ENCODE peak calls at places on chromosomes 7 and 10, in nine cellular contexts. W, T, C, B, F, A, S, G and V are unnamed samples.
A peak's percentile ranks its signal among the peaks of the same experiment; 100 is the strongest.

GRCh38 chr10:77062381-77062780 is 575.2 kb downstream of the KCNMA1 start:
- DNase-seq in W (no peak), T (no peak), C (no peak), B (no peak), F (no peak), A (no peak), S (no peak), G (no peak), V (no peak)

GRCh38 chr10:75035975-75036708 is 75.3 kb upstream of the SAMD8 start:
- DNase-seq in W (no peak), T (no peak), C (no peak), B (no peak), F (no peak), A (no peak), S (no peak), G (no peak), V (no peak)

GRCh38 chr7:110442386-110442837 is 648.5 kb upstream of the LRRN3 start:
- DNase-seq in W (no peak), T (peak; percentile 29), C (no peak), B (peak; percentile 86), F (no peak), A (no peak), S (no peak), G (peak; percentile 52), V (no peak)

GRCh38 chr10:119416855-119417254 is 125.7 kb downstream of the RGS10 start:
- DNase-seq in W (peak; percentile 46), T (peak; percentile 75), C (peak; percentile 62), B (peak; percentile 66), F (peak; percentile 70), A (peak; percentile 77), S (peak; percentile 60), G (peak; percentile 67), V (peak; percentile 46)

GRCh38 chr7:95330194-95331003 is 6.1 kb upstream of the PON1 start:
- DNase-seq in W (no peak), T (no peak), C (peak; percentile 31), B (no peak), F (no peak), A (no peak), S (no peak), G (no peak), V (no peak)

GRCh38 chr10:132907901-132908620 is 34.3 kb downstream of the CFAP46 start:
- DNase-seq in W (no peak), T (no peak), C (no peak), B (no peak), F (peak; percentile 19), A (peak; percentile 60), S (no peak), G (peak; percentile 45), V (no peak)

GRCh38 chr10:3194871-3195270 is 22.3 kb upstream of the PITRM1 start:
- DNase-seq in W (no peak), T (no peak), C (no peak), B (no peak), F (no peak), A (no peak), S (no peak), G (no peak), V (no peak)

GRCh38 chr7:50952544-50952943 is 169.8 kb upstream of the GRB10 start:
- DNase-seq in W (peak; percentile 84), T (no peak), C (no peak), B (no peak), F (no peak), A (no peak), S (no peak), G (no peak), V (no peak)

GRCh38 chr10:58189269-58189668 is 78.4 kb downstream of the IPMK start:
- DNase-seq in W (no peak), T (no peak), C (no peak), B (no peak), F (no peak), A (no peak), S (no peak), G (no peak), V (peak; percentile 49)

GRCh38 chr7:142854505-142855400 is at the start of gene EPHB6:
- DNase-seq in W (peak; percentile 88), T (peak; percentile 89), C (peak; percentile 55), B (peak; percentile 31), F (peak; percentile 89), A (peak; percentile 89), S (peak; percentile 86), G (peak; percentile 69), V (peak; percentile 68)

GRCh38 chr7:474605-475424 is 44.8 kb downstream of the PDGFA start:
- DNase-seq in W (no peak), T (peak; percentile 14), C (no peak), B (peak; percentile 1), F (peak; percentile 31), A (peak; percentile 31), S (no peak), G (no peak), V (no peak)

GRCh38 chr7:477626-478220 is 41.9 kb downstream of the PDGFA start:
- DNase-seq in W (no peak), T (peak; percentile 16), C (no peak), B (no peak), F (no peak), A (peak; percentile 57), S (no peak), G (no peak), V (no peak)

GRCh38 chr7:475425-475728 is 44.3 kb downstream of the PDGFA start:
- DNase-seq in W (no peak), T (no peak), C (no peak), B (no peak), F (no peak), A (peak; percentile 51), S (no peak), G (no peak), V (no peak)

GRCh38 chr7:475951-476441 is 43.6 kb downstream of the PDGFA start:
- DNase-seq in W (no peak), T (peak; percentile 16), C (no peak), B (peak; percentile 1), F (peak; percentile 6), A (peak; percentile 46), S (no peak), G (no peak), V (no peak)

DNA sequence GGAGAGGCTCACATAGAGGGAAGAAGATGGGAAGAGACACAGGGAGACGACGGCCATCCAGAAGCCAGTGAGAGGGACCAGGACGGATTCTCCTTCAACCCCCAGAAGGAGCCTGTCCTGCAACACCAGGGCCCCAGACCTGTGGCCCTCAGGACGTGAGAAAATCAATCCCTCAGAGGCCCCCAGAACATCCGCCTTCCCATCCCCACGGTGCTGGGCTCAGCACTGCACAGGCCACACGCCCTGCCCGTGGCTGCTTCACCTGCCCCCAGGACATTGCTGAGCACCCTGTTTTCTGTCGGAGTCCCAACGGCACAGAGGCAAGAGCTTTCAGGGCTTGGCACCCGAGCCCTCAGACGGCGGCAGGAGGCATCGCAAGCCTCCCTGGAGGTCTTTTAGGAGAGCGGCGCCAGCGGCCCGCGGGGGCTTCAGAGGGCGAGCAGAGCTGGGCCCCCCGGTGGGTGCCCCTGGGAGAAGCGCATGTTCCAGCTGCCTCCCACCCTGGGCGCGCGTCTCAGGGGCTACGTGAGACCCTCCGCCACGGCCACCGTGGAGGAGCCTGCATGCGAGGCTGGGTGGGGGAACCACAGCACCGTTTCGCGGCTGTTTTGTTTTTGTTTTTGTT is 42.8 kb downstream of the PDGFA start:
- DNase-seq in W (no peak), T (peak; percentile 11), C (no peak), B (peak; percentile 2), F (peak; percentile 14), A (peak; percentile 57), S (no peak), G (no peak), V (no peak)
- H3K4me3 ChIP-seq in W (no peak overlapping the region), T (no peak overlapping the region), C (no peak overlapping the region), B (no peak overlapping the region), F (no peak overlapping the region), A (no peak overlapping the region), S (no peak overlapping the region), G (no peak overlapping the region), V (no peak overlapping the region)

GRCh38 chr7:64619705-64620104 is 46.2 kb upstream of the ZNF107 start:
- DNase-seq in W (no peak), T (no peak), C (no peak), B (no peak), F (no peak), A (no peak), S (no peak), G (no peak), V (no peak)

GRCh38 chr7:64618785-64619456 is 47.0 kb upstream of the ZNF107 start:
- DNase-seq in W (no peak), T (no peak), C (peak; percentile 37), B (peak; percentile 18), F (no peak), A (no peak), S (no peak), G (no peak), V (no peak)

GRCh38 chr7:64625114-64626082 is 40.5 kb upstream of the ZNF107 start:
- DNase-seq in W (no peak), T (no peak), C (peak; percentile 17), B (no peak), F (no peak), A (no peak), S (no peak), G (no peak), V (no peak)

GRCh38 chr7:64626083-64626469 is 39.9 kb upstream of the ZNF107 start:
- DNase-seq in W (no peak), T (no peak), C (no peak), B (no peak), F (no peak), A (no peak), S (no peak), G (no peak), V (no peak)

DNA sequence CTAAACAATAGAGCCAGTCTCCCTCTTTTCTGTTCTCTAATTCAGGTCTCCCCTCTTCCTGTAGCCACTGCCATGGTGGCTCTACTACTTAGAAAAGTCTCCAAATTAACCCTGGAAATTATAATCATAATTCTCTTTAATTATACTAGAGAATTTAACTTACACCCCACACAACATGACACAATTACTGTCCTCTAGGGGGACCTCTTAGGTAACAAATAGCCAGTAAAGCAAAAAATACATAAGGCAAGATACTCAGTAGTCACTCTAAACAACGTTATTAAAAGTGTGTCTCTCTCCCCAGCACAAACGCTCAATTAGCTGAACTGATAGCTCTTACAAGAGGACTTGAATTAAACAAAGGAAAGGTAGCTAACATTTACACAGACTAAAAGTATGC is 44.3 kb upstream of the ZNF107 start:
- DNase-seq in W (no peak), T (no peak), C (no peak), B (no peak), F (no peak), A (no peak), S (no peak), G (no peak), V (no peak)
- H3K9me3 ChIP-seq in W (no peaks in the 10 kb centered on the region), T (peaks cover 28% of the 10 kb centered on the region), C (no peaks in the 10 kb centered on the region), B (peaks cover 8% of the 10 kb centered on the region), F (peaks cover 2% of the 10 kb centered on the region), A (no peaks in the 10 kb centered on the region), S (peaks cover 14% of the 10 kb centered on the region), G (peaks cover 27% of the 10 kb centered on the region), V (no peaks in the 10 kb centered on the region)

GRCh38 chr7:135620980-135621850 is 41.1 kb upstream of the STMP1 start:
- DNase-seq in W (peak; percentile 21), T (no peak), C (peak; percentile 41), B (peak; percentile 42), F (no peak), A (no peak), S (peak; percentile 61), G (no peak), V (peak; percentile 6)
- H3K36me3 ChIP-seq in W (no peaks in the 10 kb centered on the region), T (no peaks in the 10 kb centered on the region), C (peaks cover 65% of the 10 kb centered on the region), B (peaks cover 88% of the 10 kb centered on the region), F (peaks cover 43% of the 10 kb centered on the region), A (peaks cover 90% of the 10 kb centered on the region), S (no peaks in the 10 kb centered on the region), G (no peaks in the 10 kb centered on the region), V (peaks cover 37% of the 10 kb centered on the region)

DNA sequence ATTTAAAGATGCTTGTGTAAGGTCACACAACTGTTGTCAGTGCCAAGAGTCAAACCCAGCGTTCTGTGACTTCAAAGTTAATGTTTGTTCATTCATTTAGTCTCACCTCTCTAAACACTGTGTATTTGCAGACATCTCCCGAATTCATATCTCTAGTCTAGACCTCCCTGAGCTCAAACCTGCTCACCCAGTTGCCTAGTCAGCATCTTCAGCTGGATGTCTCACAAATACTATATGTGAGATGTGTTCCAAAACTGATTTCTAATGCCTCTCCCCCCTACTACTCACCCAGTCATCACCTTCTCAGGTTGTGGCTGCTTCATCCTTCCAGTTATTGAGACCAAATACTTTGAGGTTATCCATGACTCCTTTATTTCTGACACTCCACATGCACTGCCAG is 91.4 kb downstream of the ST7 start:
- DNase-seq in W (no peak), T (no peak), C (no peak), B (no peak), F (no peak), A (no peak), S (no peak), G (no peak), V (no peak)
- H3K4me3 ChIP-seq in W (no peak overlapping the region), T (no peak overlapping the region), C (no peak overlapping the region), B (no peak overlapping the region), F (no peak overlapping the region), A (no peak overlapping the region), S (no peak overlapping the region), G (no peak overlapping the region), V (no peak overlapping the region)